ENCODE peak calls at places on chromosomes 13 and 19, in eight cellular contexts. U, O, A, J, V, E, M and Z are unnamed samples.
A peak's percentile ranks its signal among the peaks of the same experiment; 100 is the strongest.

GRCh38 chr19:4749870-4750269 is 26.2 kb upstream of the DPP9 start:
- DNase-seq in V (no peak), E (no peak), U (no peak), J (no peak), M (no peak), A (no peak), O (no peak), Z (no peak)

GRCh38 chr19:6970478-6970877 is 50.8 kb downstream of the MBD3L2B start:
- DNase-seq in U (no peak), M (no peak), O (no peak), J (no peak), E (no peak), A (no peak), V (no peak), Z (no peak)

GRCh38 chr13:44938854-44939253 is 50.4 kb downstream of the NUFIP1 start:
- DNase-seq in A (no peak), O (no peak), M (no peak), E (no peak), U (no peak), J (no peak), V (no peak), Z (no peak)

GRCh38 chr13:88068316-88068715 is 397.1 kb downstream of the SLITRK5 start:
- DNase-seq in M (no peak), O (no peak), A (peak; percentile 0), V (no peak), E (no peak), U (no peak), J (no peak), Z (no peak)

GRCh38 chr19:5644051-5644450 is 21.2 kb downstream of the SAFB start:
- DNase-seq in M (no peak), O (no peak), V (no peak), U (no peak), J (peak; percentile 8), E (no peak), A (peak; percentile 18), Z (no peak)

GRCh38 chr13:109301276-109301675 is 485.1 kb downstream of the IRS2 start:
- DNase-seq in O (no peak), A (no peak), E (no peak), V (no peak), U (no peak), M (no peak), J (no peak), Z (no peak)

GRCh38 chr13:110388141-110388943 is 81.3 kb downstream of the COL4A2 start:
- DNase-seq in O (no peak), J (no peak), M (peak; percentile 76), U (no peak), A (peak; percentile 83), E (no peak), V (no peak), Z (no peak)

GRCh38 chr13:65985632-65986031 is 1244.5 kb downstream of the PCDH9 start:
- DNase-seq in V (no peak), A (no peak), J (no peak), U (no peak), E (no peak), M (no peak), O (no peak), Z (no peak)

GRCh38 chr13:37136187-37136586 is 30.7 kb upstream of the CSNK1A1L start:
- DNase-seq in A (peak; percentile 17), J (no peak), E (no peak), U (no peak), V (no peak), M (no peak), O (no peak), Z (no peak)

GRCh38 chr13:57704031-57704430 is 72.5 kb downstream of the PCDH17 start:
- DNase-seq in M (no peak), E (no peak), A (no peak), J (no peak), V (no peak), U (no peak), O (no peak), Z (no peak)

GRCh38 chr19:4694211-4694987 is 24.3 kb upstream of the MYDGF start:
- DNase-seq in A (peak; percentile 94), M (no peak), U (no peak), J (peak; percentile 87), O (no peak), V (peak; percentile 77), E (peak; percentile 62), Z (no peak)

GRCh38 chr13:39401756-39402155 is 201.2 kb downstream of the LHFPL6 start:
- DNase-seq in V (no peak), M (no peak), O (no peak), E (no peak), J (no peak), U (no peak), A (no peak), Z (no peak)

GRCh38 chr19:17125728-17126677 is 50.4 kb downstream of the MYO9B start:
- DNase-seq in U (no peak), V (peak; percentile 47), J (no peak), O (peak; percentile 82), M (peak; percentile 92), E (peak; percentile 62), A (peak; percentile 25), Z (peak; percentile 51)

GRCh38 chr19:5057860-5058259 is 88.9 kb downstream of the KDM4B start:
- DNase-seq in M (no peak), A (no peak), O (no peak), E (no peak), U (no peak), V (no peak), J (no peak), Z (no peak)

GRCh38 chr19:50427997-50428425 is 4.7 kb upstream of the MYBPC2 start:
- DNase-seq in J (no peak), U (no peak), O (no peak), A (peak; percentile 69), M (peak; percentile 98), V (peak; percentile 92), E (peak; percentile 85), Z (peak; percentile 68)

GRCh38 chr19:35931874-35932202 is 4.3 kb upstream of the LRFN3 start:
- DNase-seq in V (no peak), O (no peak), U (no peak), A (no peak), E (no peak), M (no peak), J (no peak), Z (no peak)
- TF ChIP-seq CTCF in V (no peak), O (peak; percentile 60), U (peak; percentile 6), A (no peak), E (peak; percentile 19), M (no peak), J (no peak), Z (no peak)

GRCh38 chr19:31356587-31357314 is 7.5 kb upstream of the TSHZ3 start:
- DNase-seq in M (peak; percentile 91), E (peak; percentile 34), A (no peak), U (no peak), V (no peak), J (no peak), O (peak; percentile 59), Z (no peak)

GRCh38 chr19:31355330-31356289 is 6.4 kb upstream of the TSHZ3 start:
- DNase-seq in O (no peak), V (no peak), M (no peak), U (no peak), J (no peak), E (no peak), A (no peak), Z (no peak)

GRCh38 chr19:31354919-31355318 is 5.7 kb upstream of the TSHZ3 start:
- DNase-seq in U (no peak), A (no peak), J (no peak), E (no peak), V (no peak), O (no peak), M (no peak), Z (no peak)

GRCh38 chr19:31354316-31354715 is 5.1 kb upstream of the TSHZ3 start:
- DNase-seq in M (no peak), U (no peak), O (no peak), A (no peak), V (no peak), E (no peak), J (no peak), Z (no peak)

DNA sequence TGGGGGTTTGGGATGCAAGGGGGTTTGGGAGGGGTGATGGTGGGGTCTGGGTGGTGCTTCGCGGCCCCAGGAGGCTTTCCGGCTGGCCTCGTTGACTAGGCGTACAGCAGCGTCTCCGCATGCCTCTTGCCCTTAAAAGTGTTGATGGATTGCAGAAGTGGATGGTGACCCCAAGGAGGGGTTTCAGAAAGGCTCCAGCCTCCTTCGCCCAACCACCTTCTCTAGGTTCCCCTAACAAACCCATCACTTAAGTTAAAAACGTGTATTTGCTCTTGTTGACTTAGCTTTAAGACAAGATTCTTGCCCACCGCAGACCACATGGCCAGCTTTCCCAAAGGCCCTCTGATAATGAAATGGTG is 8.1 kb upstream of the TSHZ3 start:
- DNase-seq in U (no peak), J (no peak), V (no peak), O (no peak), M (no peak), A (no peak), E (no peak), Z (no peak)
- TF ChIP-seq CTCF in U (peak; percentile 23), J (no peak), V (no peak), O (peak; percentile 57), M (no peak), A (no peak), E (peak; percentile 39), Z (no peak)

DNA sequence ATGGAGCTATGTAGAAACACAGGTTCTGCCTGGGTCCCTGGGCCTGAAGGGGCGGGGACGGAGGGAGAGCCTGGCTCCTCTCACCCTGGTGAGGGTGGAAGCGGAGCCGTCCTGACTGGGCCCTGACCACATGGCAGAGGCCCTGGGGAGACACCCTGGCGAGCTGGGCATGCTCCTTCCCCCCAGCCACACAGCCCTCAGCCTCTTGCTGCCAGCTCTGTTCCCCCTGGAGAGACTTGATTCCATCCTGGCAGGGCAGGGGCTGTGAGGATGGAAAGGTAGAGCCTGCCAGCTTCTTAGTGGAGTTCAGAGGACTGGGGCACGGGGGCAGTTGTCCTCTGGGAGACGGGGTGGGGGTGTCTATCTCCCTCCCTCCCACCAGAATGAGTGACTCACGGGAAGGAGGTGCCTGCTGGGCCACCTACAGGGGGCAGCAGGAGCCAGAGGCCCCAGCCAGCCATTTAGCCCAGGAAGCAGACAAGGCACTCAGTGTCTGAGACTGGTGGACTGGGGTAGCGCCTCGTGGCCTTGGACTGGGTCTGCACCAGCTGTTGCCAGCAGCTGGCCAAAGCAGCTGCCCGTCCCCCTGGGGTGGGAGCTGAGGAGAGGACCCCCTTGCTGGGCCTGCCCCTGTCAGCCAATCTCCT is 22.8 kb upstream of the RNF17 start:
- DNase-seq in U (no peak), A (no peak), J (no peak), V (no peak), O (no peak), E (no peak), M (no peak), Z (no peak)
- TF ChIP-seq CTCF in U (peak; percentile 32), A (no peak), J (peak; percentile 29), V (no peak), O (no peak), E (peak; percentile 10), M (no peak), Z (no peak)

DNA sequence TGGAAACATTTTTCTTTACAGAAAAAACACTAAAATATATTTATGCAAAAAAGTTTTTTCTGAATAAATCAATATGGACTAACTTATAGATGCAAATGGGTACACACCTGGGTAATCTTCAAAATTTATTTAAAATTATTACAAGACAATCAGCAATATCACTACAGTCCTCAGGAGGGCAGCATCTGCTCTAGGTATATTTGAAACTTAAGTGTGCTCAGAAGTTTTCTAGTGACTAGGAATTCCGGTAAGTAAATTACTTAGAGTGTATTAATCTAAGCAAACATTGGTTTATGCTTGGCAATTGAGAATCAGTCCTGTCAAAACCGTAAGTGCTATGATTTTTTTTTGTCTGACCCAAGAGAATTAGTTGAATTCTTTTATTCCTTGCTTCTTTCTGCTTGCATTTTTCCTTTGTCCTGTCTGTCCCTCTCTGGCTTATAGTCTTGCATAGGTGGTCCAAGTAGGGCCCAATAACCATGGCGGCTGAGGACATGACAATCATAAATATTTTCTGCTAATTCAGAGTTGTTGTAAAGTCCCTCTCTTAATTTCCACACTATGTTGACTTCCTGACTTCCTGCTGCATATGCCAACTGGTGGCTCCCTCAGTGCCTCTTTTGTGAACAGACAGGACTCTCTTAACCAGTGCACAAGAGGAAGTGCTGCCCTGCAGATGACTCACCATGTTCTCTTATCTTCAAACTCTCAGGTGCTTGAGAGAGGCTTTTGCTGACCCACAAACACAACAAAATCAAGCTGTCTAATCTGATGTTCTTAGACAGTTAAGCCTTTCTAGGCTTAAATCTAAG is 82.2 kb downstream of the SLAIN1 start:
- DNase-seq in J (peak; percentile 13), E (no peak), A (peak; percentile 74), U (no peak), O (no peak), V (peak; percentile 41), M (no peak), Z (no peak)
- TF ChIP-seq CTCF in J (peak; percentile 40), E (peak; percentile 79), A (peak; percentile 80), U (peak; percentile 94), O (peak; percentile 83), V (peak; percentile 44), M (peak; percentile 79), Z (peak; percentile 37)